ENCODE peak calls at places on chromosomes 11 and 22, in nine cellular contexts. E is NCI-H1436; A is mucosa of gallbladder; I is COR-L47; J is LHCN-M2; Y is RWPE1; M is bronchial epithelial cell; W is substantia nigra; C is activated CD4-positive, alpha-beta T cell treated with anti-CD3 and anti-CD28 coated beads for 4 hours. Q is an unnamed sample.

GRCh38 chr11:31139479-31139878 is 230.1 kb downstream of the DCDC1 start:
- DNase-seq in I (no peak), E (no peak), A (no peak), J (no peak), M (no peak), Y (no peak), C (no peak), W (no peak), Q (no peak)

GRCh38 chr22:24523873-24524272 is 28.7 kb downstream of the UPB1 start:
- DNase-seq in M (peak), Y (no peak), J (no peak), W (no peak), C (no peak), I (no peak), A (no peak), E (no peak), Q (no peak)

GRCh38 chr22:50115693-50116092 is 25.9 kb downstream of the MOV10L1 start:
- DNase-seq in Y (no peak), C (no peak), E (no peak), J (no peak), I (no peak), W (no peak), M (no peak), A (peak), Q (peak)

GRCh38 chr22:46890819-46891218 is 128.4 kb downstream of the TBC1D22A start:
- DNase-seq in J (no peak), W (no peak), M (no peak), A (no peak), C (no peak), Y (no peak), I (no peak), E (no peak), Q (no peak)

GRCh38 chr11:70517996-70518907 is 119.9 kb downstream of the CTTN start:
- DNase-seq in I (no peak), J (peak), W (no peak), Y (peak), M (peak), E (no peak), C (no peak), A (no peak), Q (peak)

GRCh38 chr11:75562048-75562835 is at the start of gene SERPINH1:
- DNase-seq in J (peak), I (peak), Y (peak), M (peak), A (peak), E (peak), C (peak), W (peak), Q (peak)

GRCh38 chr22:36398602-36399472 is 11.1 kb upstream of the MYH9 start:
- DNase-seq in Y (peak), W (no peak), A (no peak), E (no peak), M (peak), C (no peak), J (peak), I (no peak), Q (peak)

GRCh38 chr11:68411501-68411991 is 49.0 kb upstream of the PPP6R3 start:
- DNase-seq in J (peak), E (no peak), C (no peak), I (peak), Y (no peak), W (no peak), M (no peak), A (peak), Q (no peak)

GRCh38 chr11:128804481-128804880 is 62.6 kb downstream of the KCNJ1 start:
- DNase-seq in E (no peak), Y (no peak), I (no peak), C (no peak), A (no peak), J (no peak), M (no peak), W (no peak), Q (peak)

GRCh38 chr11:20000393-20001134 is 159.7 kb downstream of the DBX1 start:
- DNase-seq in M (no peak), C (no peak), W (no peak), Y (no peak), A (peak), J (no peak), E (peak), I (peak), Q (no peak)

GRCh38 chr22:39808087-39808486 is 85.5 kb downstream of the ENTHD1 start:
- DNase-seq in E (no peak), M (peak), A (no peak), J (peak), Y (no peak), C (no peak), W (no peak), I (no peak), Q (peak)

GRCh38 chr11:34030386-34030785 is 21.1 kb upstream of the CAPRIN1 start:
- DNase-seq in C (no peak), M (peak), Y (peak), I (no peak), W (no peak), A (no peak), E (no peak), J (no peak), Q (no peak)

GRCh38 chr11:117908959-117909610 is 20.1 kb downstream of the TMPRSS13 start:
- DNase-seq in W (no peak), E (no peak), J (no peak), Y (no peak), M (no peak), C (no peak), A (no peak), I (no peak), Q (no peak)

GRCh38 chr22:29044657-29045176 is 16.9 kb downstream of the C22orf31 start:
- DNase-seq in I (no peak), J (peak), A (no peak), M (peak), W (no peak), C (no peak), E (no peak), Y (peak), Q (peak)

GRCh38 chr22:42780070-42780540 is 59.4 kb upstream of the A4GALT start:
- DNase-seq in E (peak), C (peak), Y (peak), M (peak), W (no peak), I (peak), A (peak), J (peak), Q (peak)

GRCh38 chr22:18012528-18012927 is 11.8 kb downstream of the MICAL3 start:
- DNase-seq in I (no peak), C (no peak), Y (peak), W (no peak), M (peak), E (no peak), A (no peak), J (peak), Q (peak)

GRCh38 chr11:61921446-61921845 is 4.1 kb upstream of the RAB3IL1 start:
- DNase-seq in I (no peak), C (no peak), M (no peak), A (no peak), Y (no peak), W (no peak), E (no peak), J (no peak), Q (no peak)

GRCh38 chr11:45371251-45371749 is 85.2 kb upstream of the SYT13 start:
- DNase-seq in M (peak), E (peak), Y (peak), A (peak), C (peak), I (peak), J (peak), W (peak), Q (peak)

GRCh38 chr11:10899542-10899830 is 41.6 kb upstream of the ZBED5 start:
- DNase-seq in Y (peak), W (no peak), C (no peak), I (no peak), M (peak), E (no peak), J (no peak), A (no peak), Q (no peak)

GRCh38 chr22:26679003-26679629 is 21.7 kb downstream of the MIAT start:
- DNase-seq in A (peak), I (peak), C (peak), E (peak), M (peak), J (peak), W (peak), Y (peak), Q (peak)